ENCODE peak calls at places on chromosome 15, in four cellular contexts. One of them, this sample, is unnamed.

GRCh38 chr15:100786901-100787566 is 92.6 kb upstream of the ALDH1A3 start:
- DNase-seq in hypothalamus: no peak
- DNase-seq in transverse colon: no peak
- DNase-seq in lung microvascular endothelial cell: no peak
- DNase-seq in this sample: no peak

GRCh38 chr15:49731187-49731828 is 110.5 kb downstream of the DTWD1 start:
- DNase-seq in lung microvascular endothelial cell: no peak
- DNase-seq in transverse colon: no peak
- DNase-seq in hypothalamus: no peak
- DNase-seq in this sample: no peak

GRCh38 chr15:45276851-45277250 is 24.8 kb downstream of the SLC28A2 start:
- DNase-seq in hypothalamus: no peak
- DNase-seq in lung microvascular endothelial cell: peak; percentile 21
- DNase-seq in transverse colon: no peak
- DNase-seq in this sample: peak; percentile 16

GRCh38 chr15:91061997-91062396 is 38.1 kb upstream of the SV2B start:
- DNase-seq in transverse colon: no peak
- DNase-seq in lung microvascular endothelial cell: no peak
- DNase-seq in hypothalamus: no peak
- DNase-seq in this sample: no peak

GRCh38 chr15:57503911-57504598 is 87.6 kb upstream of the MYZAP start:
- DNase-seq in hypothalamus: no peak
- DNase-seq in lung microvascular endothelial cell: no peak
- DNase-seq in transverse colon: no peak
- DNase-seq in this sample: peak; percentile 80

GRCh38 chr15:65042776-65043322 is 2.3 kb upstream of the SLC51B start:
- DNase-seq in transverse colon: peak; percentile 41
- DNase-seq in hypothalamus: no peak
- DNase-seq in lung microvascular endothelial cell: peak; percentile 28
- DNase-seq in this sample: no peak

GRCh38 chr15:99343836-99344551 is 92.7 kb downstream of the LRRC28 start:
- DNase-seq in transverse colon: peak; percentile 15
- DNase-seq in lung microvascular endothelial cell: peak; percentile 67
- DNase-seq in hypothalamus: peak; percentile 20
- DNase-seq in this sample: peak; percentile 27

GRCh38 chr15:35445891-35446290 is 100.1 kb downstream of the DPH6 start:
- DNase-seq in lung microvascular endothelial cell: peak; percentile 17
- DNase-seq in transverse colon: no peak
- DNase-seq in hypothalamus: no peak
- DNase-seq in this sample: no peak

GRCh38 chr15:34693053-34693744 is 61.6 kb downstream of the GJD2 start:
- DNase-seq in transverse colon: no peak
- DNase-seq in hypothalamus: no peak
- DNase-seq in lung microvascular endothelial cell: peak; percentile 67
- DNase-seq in this sample: peak; percentile 45

GRCh38 chr15:45150997-45151396 is 21.2 kb downstream of the DUOX1 start:
- DNase-seq in lung microvascular endothelial cell: no peak
- DNase-seq in hypothalamus: no peak
- DNase-seq in transverse colon: no peak
- DNase-seq in this sample: no peak

GRCh38 chr15:33801954-33802353 is 166.3 kb upstream of the CHRM5 start:
- DNase-seq in hypothalamus: no peak
- DNase-seq in lung microvascular endothelial cell: no peak
- DNase-seq in transverse colon: no peak
- DNase-seq in this sample: no peak

GRCh38 chr15:70650567-70650966 is 112.8 kb downstream of the UACA start:
- DNase-seq in lung microvascular endothelial cell: peak; percentile 88
- DNase-seq in transverse colon: no peak
- DNase-seq in hypothalamus: no peak
- DNase-seq in this sample: peak; percentile 93

GRCh38 chr15:64112904-64113303 is 17.1 kb downstream of the SNX1 start:
- DNase-seq in lung microvascular endothelial cell: no peak
- DNase-seq in transverse colon: no peak
- DNase-seq in hypothalamus: no peak
- DNase-seq in this sample: no peak

GRCh38 chr15:20356444-20357138 is 185.0 kb downstream of the GOLGA6L6 start:
- DNase-seq in lung microvascular endothelial cell: peak; percentile 57
- DNase-seq in transverse colon: peak; percentile 40
- DNase-seq in hypothalamus: no peak
- DNase-seq in this sample: peak; percentile 49

GRCh38 chr15:41666353-41666920 is 6.2 kb downstream of the MGA start:
- DNase-seq in hypothalamus: no peak
- DNase-seq in lung microvascular endothelial cell: peak; percentile 40
- DNase-seq in transverse colon: no peak
- DNase-seq in this sample: no peak

GRCh38 chr15:38010390-38010789 is 76.0 kb downstream of the TMCO5A start:
- DNase-seq in lung microvascular endothelial cell: no peak
- DNase-seq in hypothalamus: no peak
- DNase-seq in transverse colon: no peak
- DNase-seq in this sample: no peak

GRCh38 chr15:38622317-38622716 is 57.7 kb upstream of the RASGRP1 start:
- DNase-seq in hypothalamus: no peak
- DNase-seq in lung microvascular endothelial cell: no peak
- DNase-seq in transverse colon: peak; percentile 71
- DNase-seq in this sample: no peak

GRCh38 chr15:56358604-56359003 is 6.6 kb upstream of the TEX9 start:
- DNase-seq in transverse colon: no peak
- DNase-seq in hypothalamus: no peak
- DNase-seq in lung microvascular endothelial cell: no peak
- DNase-seq in this sample: no peak

GRCh38 chr15:57640935-57641682 is 49.4 kb downstream of the MYZAP start:
- DNase-seq in hypothalamus: peak; percentile 11
- DNase-seq in lung microvascular endothelial cell: peak; percentile 48
- DNase-seq in transverse colon: no peak
- DNase-seq in this sample: no peak

GRCh38 chr15:83830381-83830780 is 176.5 kb downstream of the ADAMTSL3 start:
- DNase-seq in transverse colon: no peak
- DNase-seq in lung microvascular endothelial cell: no peak
- DNase-seq in hypothalamus: no peak
- DNase-seq in this sample: no peak

GRCh38 chr15:75727851-75728715 is 15.4 kb upstream of the CSPG4 start:
- DNase-seq in hypothalamus: peak; percentile 41
- DNase-seq in lung microvascular endothelial cell: peak; percentile 56
- DNase-seq in transverse colon: peak; percentile 67
- DNase-seq in this sample: no peak

GRCh38 chr15:67495585-67495984 is 25.3 kb upstream of the C15orf61 start:
- DNase-seq in transverse colon: no peak
- DNase-seq in lung microvascular endothelial cell: no peak
- DNase-seq in hypothalamus: no peak
- DNase-seq in this sample: no peak

GRCh38 chr15:52257734-52258062 is 37.9 kb downstream of the MYO5C start:
- DNase-seq in transverse colon: no peak
- DNase-seq in lung microvascular endothelial cell: no peak
- DNase-seq in hypothalamus: no peak
- DNase-seq in this sample: no peak

GRCh38 chr15:98904466-98905048 is 103.0 kb downstream of the PGPEP1L start:
- DNase-seq in transverse colon: peak; percentile 22
- DNase-seq in lung microvascular endothelial cell: peak; percentile 71
- DNase-seq in hypothalamus: peak; percentile 34
- DNase-seq in this sample: peak; percentile 68

GRCh38 chr15:90286678-90287077 is 21.2 kb downstream of the NGRN start:
- DNase-seq in hypothalamus: no peak
- DNase-seq in transverse colon: no peak
- DNase-seq in lung microvascular endothelial cell: peak; percentile 65
- DNase-seq in this sample: peak; percentile 48